ENCODE peak calls at places on chromosomes 13 and 19, in nine cellular contexts. One of them, this sample, is unnamed.

GRCh38 chr19:58003153-58003828 is 671 bp upstream of the ZNF606 start:
- DNase-seq in CD8-positive, alpha-beta T cell: no peak
- DNase-seq in osteoblast: peak; percentile 67
- DNase-seq in right atrium auricular region: no peak
- DNase-seq in tibial nerve: no peak
- DNase-seq in GM23248: peak; percentile 46
- DNase-seq in effector memory CD4-positive, alpha-beta T cell: no peak
- DNase-seq in tibial artery: no peak
- DNase-seq in PC-9: no peak
- DNase-seq in this sample: no peak

GRCh38 chr19:48338802-48339660 is 13.7 kb downstream of the EMP3 start:
- DNase-seq in right atrium auricular region: no peak
- DNase-seq in tibial nerve: no peak
- DNase-seq in GM23248: no peak
- DNase-seq in osteoblast: no peak
- DNase-seq in PC-9: no peak
- DNase-seq in CD8-positive, alpha-beta T cell: no peak
- DNase-seq in tibial artery: no peak
- DNase-seq in effector memory CD4-positive, alpha-beta T cell: no peak
- DNase-seq in this sample: no peak

GRCh38 chr13:113307491-113307890 is 10.5 kb downstream of the LAMP1 start:
- DNase-seq in tibial artery: no peak
- DNase-seq in osteoblast: peak; percentile 62
- DNase-seq in effector memory CD4-positive, alpha-beta T cell: no peak
- DNase-seq in CD8-positive, alpha-beta T cell: no peak
- DNase-seq in tibial nerve: no peak
- DNase-seq in GM23248: peak; percentile 10
- DNase-seq in right atrium auricular region: no peak
- DNase-seq in PC-9: no peak
- DNase-seq in this sample: no peak

GRCh38 chr19:19997656-19998268 is 41.5 kb downstream of the ZNF682 start:
- DNase-seq in CD8-positive, alpha-beta T cell: peak; percentile 2
- DNase-seq in effector memory CD4-positive, alpha-beta T cell: no peak
- DNase-seq in right atrium auricular region: no peak
- DNase-seq in tibial nerve: no peak
- DNase-seq in osteoblast: no peak
- DNase-seq in tibial artery: no peak
- DNase-seq in PC-9: no peak
- DNase-seq in GM23248: peak; percentile 45
- DNase-seq in this sample: no peak

GRCh38 chr19:35023428-35023827 is 6.8 kb upstream of the SCN1B start:
- DNase-seq in osteoblast: no peak
- DNase-seq in right atrium auricular region: no peak
- DNase-seq in CD8-positive, alpha-beta T cell: no peak
- DNase-seq in PC-9: no peak
- DNase-seq in tibial artery: peak; percentile 58
- DNase-seq in effector memory CD4-positive, alpha-beta T cell: no peak
- DNase-seq in tibial nerve: no peak
- DNase-seq in GM23248: no peak
- DNase-seq in this sample: no peak

GRCh38 chr13:99380921-99381645 is 73.9 kb upstream of the GPR183 start:
- DNase-seq in CD8-positive, alpha-beta T cell: peak; percentile 41
- DNase-seq in effector memory CD4-positive, alpha-beta T cell: no peak
- DNase-seq in tibial artery: no peak
- DNase-seq in right atrium auricular region: peak; percentile 56
- DNase-seq in tibial nerve: no peak
- DNase-seq in PC-9: no peak
- DNase-seq in osteoblast: no peak
- DNase-seq in GM23248: no peak
- DNase-seq in this sample: no peak

GRCh38 chr13:88717946-88718345 is 1046.8 kb downstream of the SLITRK5 start:
- DNase-seq in PC-9: no peak
- DNase-seq in osteoblast: no peak
- DNase-seq in CD8-positive, alpha-beta T cell: no peak
- DNase-seq in effector memory CD4-positive, alpha-beta T cell: no peak
- DNase-seq in GM23248: no peak
- DNase-seq in right atrium auricular region: no peak
- DNase-seq in tibial nerve: no peak
- DNase-seq in tibial artery: no peak
- DNase-seq in this sample: no peak

GRCh38 chr13:30735025-30735967 is at the start of gene ALOX5AP:
- DNase-seq in effector memory CD4-positive, alpha-beta T cell: no peak
- DNase-seq in PC-9: no peak
- DNase-seq in tibial nerve: no peak
- DNase-seq in tibial artery: no peak
- DNase-seq in GM23248: no peak
- DNase-seq in CD8-positive, alpha-beta T cell: no peak
- DNase-seq in osteoblast: no peak
- DNase-seq in right atrium auricular region: no peak
- DNase-seq in this sample: no peak

GRCh38 chr13:90375851-90376250 is 971.6 kb upstream of the MIR17HG start:
- DNase-seq in osteoblast: no peak
- DNase-seq in tibial artery: no peak
- DNase-seq in tibial nerve: no peak
- DNase-seq in CD8-positive, alpha-beta T cell: no peak
- DNase-seq in right atrium auricular region: no peak
- DNase-seq in PC-9: no peak
- DNase-seq in GM23248: no peak
- DNase-seq in effector memory CD4-positive, alpha-beta T cell: no peak
- DNase-seq in this sample: no peak

GRCh38 chr19:2122251-2122650 is 25.5 kb downstream of the IZUMO4 start:
- DNase-seq in effector memory CD4-positive, alpha-beta T cell: no peak
- DNase-seq in tibial nerve: no peak
- DNase-seq in CD8-positive, alpha-beta T cell: no peak
- DNase-seq in PC-9: no peak
- DNase-seq in osteoblast: no peak
- DNase-seq in tibial artery: no peak
- DNase-seq in right atrium auricular region: no peak
- DNase-seq in GM23248: no peak
- DNase-seq in this sample: no peak

GRCh38 chr19:6963937-6964336 is 57.3 kb downstream of the MBD3L2B start:
- DNase-seq in osteoblast: no peak
- DNase-seq in CD8-positive, alpha-beta T cell: peak; percentile 2
- DNase-seq in tibial nerve: no peak
- DNase-seq in right atrium auricular region: no peak
- DNase-seq in effector memory CD4-positive, alpha-beta T cell: no peak
- DNase-seq in PC-9: no peak
- DNase-seq in GM23248: no peak
- DNase-seq in tibial artery: no peak
- DNase-seq in this sample: no peak

GRCh38 chr19:58396691-58397532 is 1.5 kb downstream of the RNF225 start:
- DNase-seq in effector memory CD4-positive, alpha-beta T cell: no peak
- DNase-seq in GM23248: no peak
- DNase-seq in tibial artery: no peak
- DNase-seq in osteoblast: peak; percentile 66
- DNase-seq in CD8-positive, alpha-beta T cell: no peak
- DNase-seq in right atrium auricular region: no peak
- DNase-seq in tibial nerve: no peak
- DNase-seq in PC-9: no peak
- DNase-seq in this sample: no peak

GRCh38 chr13:106629068-106629712 is 61.3 kb upstream of the ARGLU1 start:
- DNase-seq in osteoblast: no peak
- DNase-seq in tibial nerve: no peak
- DNase-seq in CD8-positive, alpha-beta T cell: no peak
- DNase-seq in PC-9: no peak
- DNase-seq in GM23248: no peak
- DNase-seq in tibial artery: no peak
- DNase-seq in right atrium auricular region: no peak
- DNase-seq in effector memory CD4-positive, alpha-beta T cell: no peak
- DNase-seq in this sample: no peak

GRCh38 chr19:17202249-17202648 is 12.9 kb upstream of the USE1 start:
- DNase-seq in effector memory CD4-positive, alpha-beta T cell: no peak
- DNase-seq in tibial nerve: no peak
- DNase-seq in right atrium auricular region: no peak
- DNase-seq in osteoblast: peak; percentile 93
- DNase-seq in PC-9: no peak
- DNase-seq in CD8-positive, alpha-beta T cell: no peak
- DNase-seq in GM23248: peak; percentile 69
- DNase-seq in tibial artery: no peak
- DNase-seq in this sample: no peak

GRCh38 chr19:45773384-45773783 is 4.3 kb upstream of the SIX5 start:
- DNase-seq in osteoblast: peak; percentile 26
- DNase-seq in effector memory CD4-positive, alpha-beta T cell: no peak
- DNase-seq in PC-9: no peak
- DNase-seq in CD8-positive, alpha-beta T cell: no peak
- DNase-seq in tibial artery: no peak
- DNase-seq in right atrium auricular region: no peak
- DNase-seq in tibial nerve: no peak
- DNase-seq in GM23248: no peak
- DNase-seq in this sample: no peak

GRCh38 chr13:36088001-36088400 is 43.2 kb downstream of the DCLK1 start:
- DNase-seq in GM23248: no peak
- DNase-seq in osteoblast: peak; percentile 36
- DNase-seq in effector memory CD4-positive, alpha-beta T cell: no peak
- DNase-seq in right atrium auricular region: no peak
- DNase-seq in CD8-positive, alpha-beta T cell: no peak
- DNase-seq in tibial artery: no peak
- DNase-seq in tibial nerve: no peak
- DNase-seq in PC-9: peak; percentile 64
- DNase-seq in this sample: peak; percentile 27

GRCh38 chr19:32676186-32676894 is 692 bp downstream of the RGS9BP start:
- DNase-seq in tibial nerve: no peak
- DNase-seq in CD8-positive, alpha-beta T cell: no peak
- DNase-seq in osteoblast: no peak
- DNase-seq in effector memory CD4-positive, alpha-beta T cell: no peak
- DNase-seq in PC-9: no peak
- DNase-seq in right atrium auricular region: no peak
- DNase-seq in GM23248: peak; percentile 23
- DNase-seq in tibial artery: no peak
- DNase-seq in this sample: peak; percentile 57

GRCh38 chr13:112733112-112733511 is 43.3 kb downstream of the ATP11A start:
- DNase-seq in GM23248: no peak
- DNase-seq in CD8-positive, alpha-beta T cell: no peak
- DNase-seq in effector memory CD4-positive, alpha-beta T cell: no peak
- DNase-seq in tibial artery: no peak
- DNase-seq in right atrium auricular region: no peak
- DNase-seq in osteoblast: peak; percentile 21
- DNase-seq in PC-9: peak; percentile 56
- DNase-seq in tibial nerve: no peak
- DNase-seq in this sample: no peak

GRCh38 chr13:77333521-77334083 is 6.7 kb upstream of the MYCBP2 start:
- DNase-seq in right atrium auricular region: no peak
- DNase-seq in PC-9: no peak
- DNase-seq in tibial artery: no peak
- DNase-seq in CD8-positive, alpha-beta T cell: no peak
- DNase-seq in osteoblast: no peak
- DNase-seq in effector memory CD4-positive, alpha-beta T cell: no peak
- DNase-seq in GM23248: no peak
- DNase-seq in tibial nerve: no peak
- DNase-seq in this sample: no peak

GRCh38 chr13:44340508-44340907 is 33.1 kb upstream of the SERP2 start:
- DNase-seq in osteoblast: no peak
- DNase-seq in CD8-positive, alpha-beta T cell: no peak
- DNase-seq in PC-9: no peak
- DNase-seq in tibial artery: no peak
- DNase-seq in tibial nerve: no peak
- DNase-seq in effector memory CD4-positive, alpha-beta T cell: no peak
- DNase-seq in GM23248: no peak
- DNase-seq in right atrium auricular region: no peak
- DNase-seq in this sample: no peak

GRCh38 chr13:64725492-64725891 is 2504.6 kb downstream of the PCDH9 start:
- DNase-seq in osteoblast: no peak
- DNase-seq in CD8-positive, alpha-beta T cell: no peak
- DNase-seq in PC-9: no peak
- DNase-seq in right atrium auricular region: no peak
- DNase-seq in effector memory CD4-positive, alpha-beta T cell: no peak
- DNase-seq in GM23248: no peak
- DNase-seq in tibial artery: no peak
- DNase-seq in tibial nerve: no peak
- DNase-seq in this sample: no peak

GRCh38 chr13:64718116-64718515 is 2512.0 kb downstream of the PCDH9 start:
- DNase-seq in PC-9: no peak
- DNase-seq in right atrium auricular region: no peak
- DNase-seq in osteoblast: no peak
- DNase-seq in GM23248: no peak
- DNase-seq in tibial nerve: no peak
- DNase-seq in effector memory CD4-positive, alpha-beta T cell: no peak
- DNase-seq in tibial artery: no peak
- DNase-seq in CD8-positive, alpha-beta T cell: no peak
- DNase-seq in this sample: no peak

DNA sequence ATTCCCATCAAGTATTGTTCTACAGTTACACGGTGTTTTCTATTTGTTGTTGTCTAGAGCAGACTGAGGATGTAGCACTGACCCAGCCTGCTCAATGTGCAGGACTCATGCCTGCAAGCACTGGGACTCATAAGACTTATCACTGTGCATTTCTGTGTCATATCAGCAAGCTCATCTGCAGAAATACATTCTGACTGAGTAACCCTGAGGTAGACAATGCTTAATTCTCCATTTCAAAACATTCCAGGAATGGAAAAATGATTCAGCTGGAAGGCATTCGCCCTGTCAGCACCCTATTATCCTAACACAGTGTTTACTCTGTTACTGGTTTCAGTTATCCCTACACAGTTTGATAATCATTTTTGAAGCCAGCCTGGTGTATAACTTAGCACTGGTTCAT is 2506.4 kb downstream of the PCDH9 start:
- DNase-seq in right atrium auricular region: no peak
- DNase-seq in tibial artery: no peak
- DNase-seq in CD8-positive, alpha-beta T cell: no peak
- DNase-seq in PC-9: peak; percentile 95
- DNase-seq in osteoblast: no peak
- DNase-seq in tibial nerve: no peak
- DNase-seq in GM23248: peak; percentile 87
- DNase-seq in effector memory CD4-positive, alpha-beta T cell: no peak
- DNase-seq in this sample: peak; percentile 97
- H3K27ac ChIP-seq in right atrium auricular region: no peak overlapping the region
- H3K27ac ChIP-seq in tibial artery: no peak overlapping the region
- H3K27ac ChIP-seq in CD8-positive, alpha-beta T cell: no peak overlapping the region
- H3K27ac ChIP-seq in PC-9: peak overlapping the region; percentile 59
- H3K27ac ChIP-seq in osteoblast: no peak overlapping the region
- H3K27ac ChIP-seq in tibial nerve: no peak overlapping the region
- H3K27ac ChIP-seq in GM23248: peak overlapping the region; percentile 45
- H3K27ac ChIP-seq in effector memory CD4-positive, alpha-beta T cell: no peak overlapping the region
- H3K27ac ChIP-seq in this sample: peak overlapping the region; percentile 82

GRCh38 chr19:5447700-5448311 is 7.4 kb upstream of the ZNRF4 start:
- DNase-seq in osteoblast: no peak
- DNase-seq in PC-9: no peak
- DNase-seq in CD8-positive, alpha-beta T cell: no peak
- DNase-seq in effector memory CD4-positive, alpha-beta T cell: no peak
- DNase-seq in GM23248: peak; percentile 52
- DNase-seq in right atrium auricular region: no peak
- DNase-seq in tibial artery: no peak
- DNase-seq in tibial nerve: no peak
- DNase-seq in this sample: no peak
- H3K27me3 ChIP-seq in osteoblast: peaks cover 8% of the 10 kb centered on the region
- H3K27me3 ChIP-seq in PC-9: peaks cover 2% of the 10 kb centered on the region
- H3K27me3 ChIP-seq in CD8-positive, alpha-beta T cell: no peaks in the 10 kb centered on the region
- H3K27me3 ChIP-seq in effector memory CD4-positive, alpha-beta T cell: no peaks in the 10 kb centered on the region
- H3K27me3 ChIP-seq in GM23248: peaks cover 8% of the 10 kb centered on the region
- H3K27me3 ChIP-seq in right atrium auricular region: no peaks in the 10 kb centered on the region
- H3K27me3 ChIP-seq in tibial artery: peaks cover 71% of the 10 kb centered on the region
- H3K27me3 ChIP-seq in tibial nerve: peaks cover 7% of the 10 kb centered on the region
- H3K27me3 ChIP-seq in this sample: peaks cover 41% of the 10 kb centered on the region

GRCh38 chr13:51478418-51479198 is 25.8 kb upstream of the INTS6 start:
- DNase-seq in right atrium auricular region: no peak
- DNase-seq in tibial nerve: no peak
- DNase-seq in PC-9: no peak
- DNase-seq in GM23248: no peak
- DNase-seq in osteoblast: no peak
- DNase-seq in effector memory CD4-positive, alpha-beta T cell: no peak
- DNase-seq in tibial artery: no peak
- DNase-seq in CD8-positive, alpha-beta T cell: no peak
- DNase-seq in this sample: no peak
- H3K27ac ChIP-seq in right atrium auricular region: no peak overlapping the region
- H3K27ac ChIP-seq in tibial nerve: no peak overlapping the region
- H3K27ac ChIP-seq in PC-9: no peak overlapping the region
- H3K27ac ChIP-seq in GM23248: no peak overlapping the region
- H3K27ac ChIP-seq in osteoblast: no peak overlapping the region
- H3K27ac ChIP-seq in effector memory CD4-positive, alpha-beta T cell: no peak overlapping the region
- H3K27ac ChIP-seq in tibial artery: no peak overlapping the region
- H3K27ac ChIP-seq in CD8-positive, alpha-beta T cell: no peak overlapping the region
- H3K27ac ChIP-seq in this sample: no peak overlapping the region

GRCh38 chr19:41999071-41999877 is 5.2 kb upstream of the ATP1A3 start:
- DNase-seq in tibial artery: no peak
- DNase-seq in CD8-positive, alpha-beta T cell: no peak
- DNase-seq in effector memory CD4-positive, alpha-beta T cell: no peak
- DNase-seq in tibial nerve: no peak
- DNase-seq in GM23248: peak; percentile 42
- DNase-seq in right atrium auricular region: no peak
- DNase-seq in PC-9: no peak
- DNase-seq in osteoblast: peak; percentile 87
- DNase-seq in this sample: no peak
- H3K27me3 ChIP-seq in tibial artery: peaks cover 85% of the 10 kb centered on the region
- H3K27me3 ChIP-seq in CD8-positive, alpha-beta T cell: peaks cover 32% of the 10 kb centered on the region
- H3K27me3 ChIP-seq in effector memory CD4-positive, alpha-beta T cell: peaks cover 32% of the 10 kb centered on the region
- H3K27me3 ChIP-seq in tibial nerve: peaks cover 76% of the 10 kb centered on the region
- H3K27me3 ChIP-seq in GM23248: peaks cover 40% of the 10 kb centered on the region
- H3K27me3 ChIP-seq in right atrium auricular region: no peaks in the 10 kb centered on the region
- H3K27me3 ChIP-seq in PC-9: peaks cover 86% of the 10 kb centered on the region
- H3K27me3 ChIP-seq in osteoblast: peaks cover 54% of the 10 kb centered on the region
- H3K27me3 ChIP-seq in this sample: peaks cover 75% of the 10 kb centered on the region

This sample was measured in foreskin keratinocyte.